ENCODE peak calls at places on chromosomes 11 and 22, in six cellular contexts. D is stimulated activated CD4-positive, alpha-beta T cell treated with anti-CD3 and anti-CD28 coated beads, TNF-alpha, amount 100 ng/mL, for 48 hours; S is astrocyte of the cerebellum; F is NCI-H1105 treated with DMSO at 0.1 percent for 48 hours; I is adipocyte; O is amygdala. Q is an unnamed sample.

GRCh38 chr22:27995801-27996528 is 76.9 kb upstream of the PITPNB start:
- DNase-seq in I (no peak), D (no peak), S (no peak), F (no peak), O (no peak), Q (no peak)

GRCh38 chr11:16604784-16605439 is 133.5 kb upstream of the C11orf58 start:
- DNase-seq in F (peak; percentile 35), S (no peak), O (no peak), I (peak; percentile 73), D (no peak), Q (peak; percentile 53)

GRCh38 chr11:11570823-11571222 is 51.0 kb downstream of the GALNT18 start:
- DNase-seq in D (no peak), F (no peak), I (no peak), S (no peak), O (no peak), Q (no peak)

GRCh38 chr11:19905280-19905853 is 192.7 kb downstream of the NAV2 start:
- DNase-seq in F (peak; percentile 55), S (no peak), D (no peak), O (no peak), I (peak; percentile 84), Q (peak; percentile 76)

GRCh38 chr11:92678212-92678611 is 291.2 kb upstream of the MTNR1B start:
- DNase-seq in S (no peak), O (no peak), D (no peak), F (no peak), I (no peak), Q (no peak)

GRCh38 chr11:128415539-128415938 is 171.8 kb downstream of the ETS1 start:
- DNase-seq in S (no peak), D (no peak), F (no peak), I (no peak), O (no peak), Q (no peak)

GRCh38 chr11:134542401-134543143 is 130.5 kb upstream of the B3GAT1 start:
- DNase-seq in O (no peak), I (no peak), D (no peak), F (no peak), S (no peak), Q (no peak)

GRCh38 chr11:26331911-26332571 is at the start of gene ANO3:
- DNase-seq in D (no peak), F (peak; percentile 92), S (peak; percentile 84), O (peak; percentile 21), I (peak; percentile 96), Q (peak; percentile 97)

GRCh38 chr11:128291835-128292234 is 295.5 kb downstream of the ETS1 start:
- DNase-seq in I (no peak), O (no peak), D (no peak), S (no peak), F (no peak), Q (no peak)

GRCh38 chr11:122656073-122656630 is 630 bp downstream of the UBASH3B start:
- DNase-seq in D (peak; percentile 29), I (peak; percentile 93), S (no peak), O (no peak), F (peak; percentile 48), Q (peak; percentile 69)

GRCh38 chr11:112229746-112230433 is 3.7 kb downstream of the PTS start:
- DNase-seq in D (no peak), F (no peak), I (peak; percentile 85), S (peak; percentile 87), O (no peak), Q (no peak)

GRCh38 chr22:48938741-48939140 is 888.9 kb downstream of the BRD1 start:
- DNase-seq in D (no peak), F (no peak), S (no peak), I (no peak), O (no peak), Q (no peak)

GRCh38 chr11:133355095-133355494 is 177.2 kb downstream of the OPCML start:
- DNase-seq in O (no peak), D (no peak), F (no peak), I (no peak), S (no peak), Q (no peak)

GRCh38 chr11:75350743-75351540 is 519 bp downstream of the ARRB1 start:
- DNase-seq in D (no peak), S (no peak), F (no peak), I (peak; percentile 60), O (no peak), Q (peak; percentile 74)

GRCh38 chr11:82233211-82233610 is 500.5 kb downstream of the FAM181B start:
- DNase-seq in F (no peak), S (peak; percentile 20), O (no peak), I (no peak), D (no peak), Q (no peak)

GRCh38 chr22:20436309-20437252 is 1.0 kb downstream of the SCARF2 start:
- DNase-seq in I (peak; percentile 86), D (no peak), S (no peak), O (no peak), F (no peak), Q (peak; percentile 67)